ENCODE peak calls at places on chromosomes 11 and 22, in six cellular contexts. A, F, W, S, G and K are unnamed samples. For H3K27me3, the result is how much of the 10 kb centered on the place peaks cover.

GRCh38 chr22:43263645-43264514 is 76.9 kb upstream of the TTLL12 start:
- DNase-seq in A (peak), G (no peak), S (peak), F (no peak), W (peak), K (peak)

GRCh38 chr22:46084943-46085830 is 65.1 kb upstream of the PPARA start:
- DNase-seq in S (peak), A (peak), W (peak), G (no peak), F (peak), K (no peak)

GRCh38 chr11:31826530-31827438 is 15.7 kb upstream of the PAX6 start:
- DNase-seq in A (no peak), F (no peak), W (no peak), S (no peak), G (no peak), K (no peak)

GRCh38 chr11:19027829-19028595 is 32.5 kb downstream of the MRGPRX2 start:
- DNase-seq in W (peak), A (no peak), S (peak), F (no peak), G (peak), K (peak)

GRCh38 chr11:131749100-131749499 is 378.7 kb downstream of the NTM start:
- DNase-seq in G (no peak), S (no peak), F (no peak), A (no peak), W (peak), K (no peak)

GRCh38 chr11:27291954-27292641 is 70.9 kb downstream of the CCDC34 start:
- DNase-seq in W (no peak), A (no peak), F (no peak), S (no peak), G (no peak), K (no peak)

GRCh38 chr11:36478700-36479329 is 31.3 kb downstream of the TRAF6 start:
- DNase-seq in G (no peak), W (peak), F (no peak), A (peak), S (peak), K (no peak)

GRCh38 chr22:44782286-44782830 is 30.0 kb downstream of the ARHGAP8 start:
- DNase-seq in F (no peak), G (no peak), S (no peak), A (no peak), W (peak), K (no peak)

GRCh38 chr22:50261615-50262459 is at the start of gene MAPK12:
- DNase-seq in W (peak), F (no peak), S (no peak), G (no peak), A (peak), K (no peak)

GRCh38 chr11:117009905-117010605 is 88.2 kb downstream of the SIK3 start:
- DNase-seq in A (no peak), G (no peak), W (no peak), F (no peak), S (no peak), K (no peak)

GRCh38 chr11:67649634-67650540 is 643 bp downstream of the ACY3 start:
- DNase-seq in W (no peak), A (no peak), G (no peak), S (no peak), F (no peak), K (no peak)

GRCh38 chr11:125670131-125670530 is 10.5 kb downstream of the ACRV1 start:
- DNase-seq in W (no peak), F (no peak), G (no peak), A (no peak), S (no peak), K (no peak)

GRCh38 chr11:125674210-125674609 is 6.4 kb downstream of the ACRV1 start:
- DNase-seq in F (no peak), S (no peak), G (no peak), W (no peak), A (no peak), K (no peak)

GRCh38 chr11:125667151-125667550 is 13.5 kb downstream of the ACRV1 start:
- DNase-seq in S (no peak), F (no peak), A (no peak), G (no peak), W (no peak), K (no peak)

GRCh38 chr11:125675196-125675595 is 5.5 kb downstream of the ACRV1 start:
- DNase-seq in S (no peak), G (no peak), F (no peak), A (no peak), W (no peak), K (no peak)

DNA sequence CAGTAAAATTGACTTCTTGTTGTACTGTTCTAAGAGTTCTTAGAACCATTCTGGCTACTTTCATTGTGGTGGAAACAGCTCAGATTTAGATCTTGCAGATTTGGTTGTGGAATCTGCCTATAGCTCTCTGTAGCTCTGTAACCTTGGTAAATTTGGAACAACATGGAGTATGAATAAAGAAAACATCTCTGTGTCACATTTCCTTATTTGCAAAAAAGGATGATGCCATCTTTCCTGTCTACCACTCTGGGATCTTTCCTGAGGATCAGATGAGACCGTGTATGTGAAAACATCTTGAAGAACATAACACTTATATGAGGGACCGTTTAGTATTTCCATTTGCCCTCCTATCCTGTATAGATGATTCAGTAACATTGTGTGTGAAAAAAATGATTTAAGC is 9.1 kb downstream of the ACRV1 start:
- DNase-seq in A (no peak), S (no peak), F (no peak), G (no peak), W (no peak), K (no peak)
- H3K27me3 ChIP-seq in A (under half), S (under half), F (under half), G (under half), W (under half), K (under half)

GRCh38 chr22:22058649-22059475 is 76.3 kb upstream of the TOP3B start:
- DNase-seq in G (no peak), W (no peak), A (no peak), F (no peak), S (no peak), K (no peak)
- H3K27me3 ChIP-seq in G (under half), W (under half), A (under half), F (under half), S (under half), K (under half)

DNA sequence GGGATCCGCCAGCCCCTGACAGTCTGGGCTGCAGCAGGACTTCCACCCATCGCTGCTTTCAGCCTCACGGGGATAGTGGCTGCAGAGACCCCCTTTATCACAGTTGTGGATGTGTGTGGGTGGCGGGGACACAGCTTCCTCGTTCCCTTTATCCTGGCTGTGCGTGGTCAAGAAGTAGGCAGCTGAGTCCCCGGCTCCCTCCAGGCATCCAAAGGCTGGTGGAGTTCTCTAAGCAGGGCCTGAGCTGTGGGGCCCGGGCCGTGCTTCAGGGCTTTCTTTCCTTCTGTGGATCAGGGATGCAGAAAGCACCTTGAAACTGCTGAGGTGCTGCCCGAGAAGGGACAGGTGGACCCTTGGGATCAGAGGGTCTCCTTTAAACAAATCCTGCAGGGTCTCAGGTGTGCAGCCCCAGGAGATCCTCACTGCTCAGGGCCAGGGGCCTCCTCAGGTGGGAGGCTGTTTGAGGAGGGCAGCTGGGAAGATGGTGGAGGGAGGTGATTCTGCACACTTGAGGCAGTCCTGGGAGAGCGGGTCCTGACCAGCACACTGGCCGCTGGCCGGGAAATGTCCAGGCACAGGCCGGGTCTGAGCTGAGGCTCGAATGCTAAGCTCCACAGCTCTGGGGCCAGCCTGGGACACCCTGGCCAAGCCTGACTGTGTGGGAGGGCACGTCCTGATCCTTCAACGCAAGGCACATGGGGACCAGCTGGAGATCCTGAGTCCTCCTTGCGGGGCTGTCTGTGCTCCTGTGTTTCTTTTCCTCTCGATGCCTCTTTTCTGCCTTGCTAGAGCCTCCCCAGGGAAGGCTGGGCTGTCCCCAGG is 1024.3 kb downstream of the BRD1 start:
- DNase-seq in W (no peak), F (no peak), S (no peak), A (no peak), G (no peak), K (no peak)
- H3K27me3 ChIP-seq in W (under half), F (under half), S (under half), A (under half), G (under half), K (under half)

GRCh38 chr11:90218606-90219005 is 4.2 kb downstream of the CHORDC1 start:
- DNase-seq in G (no peak), W (no peak), A (peak), F (no peak), S (no peak), K (no peak)

GRCh38 chr11:90220391-90220790 is 2.5 kb downstream of the CHORDC1 start:
- DNase-seq in A (no peak), S (no peak), F (no peak), W (peak), G (no peak), K (no peak)

GRCh38 chr11:90216611-90217010 is 6.2 kb downstream of the CHORDC1 start:
- DNase-seq in S (no peak), G (no peak), A (no peak), W (no peak), F (no peak), K (no peak)

GRCh38 chr11:90222152-90222458 is 744 bp downstream of the CHORDC1 start:
- DNase-seq in W (no peak), A (no peak), S (no peak), G (no peak), F (no peak), K (no peak)

GRCh38 chr11:90219438-90219837 is 3.4 kb downstream of the CHORDC1 start:
- DNase-seq in S (no peak), W (no peak), F (no peak), G (no peak), A (no peak), K (no peak)
- H3K27me3 ChIP-seq in S (under half), W (under half), F (under half), G (under half), A (under half), K (under half)